ENCODE peak calls at places on chromosomes 13 and 19, in six cellular contexts. X, Y, G, T, Z and K are unnamed samples.

GRCh38 chr13:97631158-97631557 is 197.2 kb downstream of the RAP2A start:
- DNase-seq in X (no peak), Y (no peak), G (no peak), T (peak; percentile 34), Z (no peak), K (no peak)

GRCh38 chr13:27001705-27002104 is 169.9 kb downstream of the USP12 start:
- DNase-seq in X (peak; percentile 37), Y (no peak), G (no peak), T (no peak), Z (no peak), K (no peak)

GRCh38 chr13:27997904-27998522 is 9.5 kb upstream of the URAD start:
- DNase-seq in X (peak; percentile 68), Y (no peak), G (no peak), T (peak; percentile 74), Z (peak; percentile 32), K (no peak)

GRCh38 chr13:94028234-94029145 is 451.0 kb downstream of the DCT start:
- DNase-seq in X (no peak), Y (no peak), G (no peak), T (no peak), Z (no peak), K (no peak)

GRCh38 chr19:752652-753517 is 2.0 kb downstream of the MISP start:
- DNase-seq in X (no peak), Y (no peak), G (peak; percentile 43), T (no peak), Z (peak; percentile 92), K (peak; percentile 38)

GRCh38 chr19:1251503-1252220 is 3.3 kb downstream of the MIDN start:
- DNase-seq in X (peak; percentile 95), Y (no peak), G (no peak), T (peak; percentile 38), Z (peak; percentile 31), K (no peak)

GRCh38 chr19:30095171-30095570 is 153.1 kb downstream of the URI1 start:
- DNase-seq in X (no peak), Y (no peak), G (no peak), T (no peak), Z (no peak), K (no peak)

GRCh38 chr13:79481685-79482052 is 714 bp downstream of the NDFIP2 start:
- DNase-seq in X (no peak), Y (no peak), G (no peak), T (no peak), Z (peak; percentile 77), K (no peak)

GRCh38 chr13:36006347-36006746 is 124.8 kb downstream of the DCLK1 start:
- DNase-seq in X (no peak), Y (no peak), G (no peak), T (no peak), Z (peak; percentile 55), K (no peak)

GRCh38 chr13:62129000-62129551 is 713.4 kb upstream of the PCDH20 start:
- DNase-seq in X (no peak), Y (no peak), G (no peak), T (no peak), Z (no peak), K (no peak)

GRCh38 chr19:43634516-43634876 is 5.2 kb downstream of the CADM4 start:
- DNase-seq in X (no peak), Y (no peak), G (no peak), T (peak; percentile 37), Z (no peak), K (no peak)

GRCh38 chr13:75357576-75358295 is 124.2 kb downstream of the TBC1D4 start:
- DNase-seq in X (no peak), Y (peak; percentile 72), G (no peak), T (peak; percentile 77), Z (peak; percentile 51), K (no peak)

GRCh38 chr13:102870677-102871415 is 25.0 kb downstream of the ERCC5 start:
- DNase-seq in X (no peak), Y (no peak), G (peak; percentile 57), T (peak; percentile 80), Z (peak; percentile 39), K (no peak)

GRCh38 chr19:47765522-47766358 is 12.8 kb upstream of the SELENOW start:
- DNase-seq in X (no peak), Y (no peak), G (peak; percentile 50), T (peak; percentile 78), Z (peak; percentile 44), K (no peak)

GRCh38 chr13:97125810-97126738 is 96.1 kb upstream of the MBNL2 start:
- DNase-seq in X (peak; percentile 89), Y (no peak), G (no peak), T (no peak), Z (peak; percentile 91), K (no peak)

GRCh38 chr19:42149447-42150202 is 17.4 kb upstream of the POU2F2 start:
- DNase-seq in X (no peak), Y (no peak), G (no peak), T (no peak), Z (no peak), K (no peak)

GRCh38 chr13:45073809-45074208 is 46.5 kb upstream of the GTF2F2 start:
- DNase-seq in X (no peak), Y (no peak), G (no peak), T (no peak), Z (no peak), K (no peak)

GRCh38 chr19:45595814-45596213 is 6.2 kb downstream of the GPR4 start:
- DNase-seq in X (no peak), Y (no peak), G (no peak), T (no peak), Z (no peak), K (no peak)

DNA sequence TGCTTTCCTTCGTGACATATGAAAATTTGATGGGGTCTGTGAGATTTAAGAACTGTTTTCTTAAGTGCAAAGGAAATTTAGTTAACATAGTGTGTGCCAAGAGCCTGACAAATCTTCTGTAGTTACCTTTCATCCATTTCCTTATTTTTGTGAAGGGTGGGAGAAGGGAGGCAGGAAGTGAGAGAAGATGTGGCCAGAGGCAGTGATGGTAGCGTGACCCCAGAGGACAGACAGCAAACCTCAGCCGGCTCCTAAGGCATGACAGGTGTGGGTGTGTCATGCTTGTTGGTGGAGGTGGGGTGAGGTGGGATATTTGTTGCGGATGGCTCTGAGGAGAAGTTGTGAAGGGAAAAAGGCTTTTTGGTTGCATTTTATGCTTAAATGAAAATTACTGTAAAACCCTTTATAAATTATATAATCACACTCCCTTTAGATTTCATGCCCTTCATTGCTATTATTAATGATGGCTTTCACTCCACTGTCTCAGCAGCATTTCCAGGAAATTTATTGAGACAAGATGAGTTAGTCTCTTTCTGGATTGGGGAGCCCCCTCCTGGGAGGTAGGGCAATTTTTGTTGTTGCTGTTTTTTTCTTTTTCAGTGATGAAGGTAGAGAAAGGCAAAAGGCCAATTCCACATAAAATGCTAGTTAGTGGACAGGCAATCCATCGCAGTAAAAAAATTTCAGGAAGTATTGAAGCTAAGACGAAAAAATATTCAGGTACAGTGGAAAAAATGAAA is 80.0 kb downstream of the TEX26 start:
- DNase-seq in X (peak; percentile 58), Y (no peak), G (no peak), T (peak; percentile 22), Z (peak; percentile 28), K (no peak)
- TF ChIP-seq CTCF in X (no peak), Y (peak; percentile 56), G (no peak), T (peak; percentile 50), Z (no peak), K (no peak)

DNA sequence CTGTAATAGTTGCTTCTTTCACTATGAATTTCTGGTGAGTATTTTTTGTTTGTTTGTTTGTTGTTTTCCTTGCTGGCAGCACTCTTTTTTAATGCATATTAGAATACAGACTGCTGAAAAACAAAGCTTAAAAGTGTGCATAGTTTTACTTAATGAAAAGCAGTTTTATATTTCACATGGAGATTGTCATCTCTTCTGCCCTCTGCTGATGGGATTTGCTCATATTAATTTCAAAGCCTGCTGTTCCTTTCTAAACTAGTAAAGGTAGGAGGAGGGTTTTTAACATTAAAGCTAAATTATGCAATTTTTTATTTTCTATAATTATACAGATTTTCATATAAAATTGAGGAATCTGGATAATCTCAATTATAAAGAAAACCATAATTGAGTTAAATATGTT is 692.6 kb upstream of the SLITRK1 start:
- DNase-seq in X (no peak), Y (no peak), G (no peak), T (no peak), Z (peak; percentile 28), K (no peak)
- TF ChIP-seq CTCF in X (no peak), Y (no peak), G (no peak), T (peak; percentile 10), Z (peak; percentile 30), K (no peak)

GRCh38 chr19:18839465-18840287 is 7.9 kb downstream of the UPF1 start:
- DNase-seq in X (no peak), Y (no peak), G (no peak), T (no peak), Z (no peak), K (no peak)
- TF ChIP-seq CTCF in X (no peak), Y (no peak), G (no peak), T (no peak), Z (no peak), K (no peak)

DNA sequence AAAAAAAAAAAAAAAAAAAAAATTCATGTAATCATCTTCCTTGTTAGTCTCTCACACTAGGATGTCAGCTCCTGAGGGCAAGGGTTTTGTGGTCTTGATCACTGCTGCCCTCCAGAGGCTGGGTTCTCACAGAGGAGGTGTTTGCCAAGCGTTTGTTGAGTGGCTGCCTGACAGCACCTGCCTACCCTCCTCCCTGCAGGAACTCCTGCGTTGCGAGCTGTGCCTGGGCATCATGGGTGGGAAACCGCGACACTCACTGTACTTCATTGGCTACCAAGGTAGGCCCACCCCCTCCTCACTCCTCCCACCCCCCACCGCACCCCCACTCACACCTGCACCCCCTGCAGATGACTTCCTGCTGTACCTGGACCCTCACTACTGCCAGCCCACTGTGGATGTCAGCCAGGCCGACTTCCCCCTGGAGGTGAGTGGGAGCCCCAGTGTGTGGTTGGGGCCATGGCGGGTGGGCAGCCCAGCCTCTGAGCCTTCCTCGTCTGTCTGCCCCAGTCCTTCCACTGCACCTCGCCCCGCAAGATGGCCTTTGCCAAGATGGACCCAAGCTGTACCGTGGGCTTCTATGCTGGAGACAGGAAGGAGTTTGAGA is 8.1 kb downstream of the ATG4D start:
- DNase-seq in X (no peak), Y (peak; percentile 16), G (no peak), T (no peak), Z (peak; percentile 62), K (no peak)
- TF ChIP-seq CTCF in X (no peak), Y (peak; percentile 19), G (no peak), T (no peak), Z (peak; percentile 51), K (no peak)

GRCh38 chr13:44004881-44005280 is 125.2 kb downstream of the LACC1 start:
- DNase-seq in X (no peak), Y (peak; percentile 33), G (no peak), T (no peak), Z (peak; percentile 80), K (no peak)
- TF ChIP-seq CTCF in X (no peak), Y (no peak), G (no peak), T (no peak), Z (no peak), K (no peak)